ENCODE peak calls at places on chromosome 2, in eight cellular contexts. One of them, this sample, is unnamed.
A peak's percentile ranks its signal among the peaks of the same experiment; 100 is the strongest.

GRCh38 chr2:68689553-68690537 is 44.8 kb upstream of the ARHGAP25 start:
- DNase-seq in HepG2: no peak
- DNase-seq in breast epithelium: no peak
- DNase-seq in endothelial cell of umbilical vein: no peak
- DNase-seq in stomach: no peak
- DNase-seq in prostate gland: no peak
- DNase-seq in H1: no peak
- DNase-seq in K562: no peak
- DNase-seq in this sample: no peak

GRCh38 chr2:95062716-95063400 is 37.4 kb downstream of the MAL start:
- DNase-seq in HepG2: peak; percentile 32
- DNase-seq in breast epithelium: no peak
- DNase-seq in endothelial cell of umbilical vein: no peak
- DNase-seq in stomach: no peak
- DNase-seq in prostate gland: no peak
- DNase-seq in H1: no peak
- DNase-seq in K562: no peak
- DNase-seq in this sample: no peak

GRCh38 chr2:43019025-43019367 is 207.4 kb downstream of the ZFP36L2 start:
- DNase-seq in HepG2: no peak
- DNase-seq in breast epithelium: no peak
- DNase-seq in endothelial cell of umbilical vein: no peak
- DNase-seq in stomach: no peak
- DNase-seq in prostate gland: no peak
- DNase-seq in H1: no peak
- DNase-seq in K562: no peak
- DNase-seq in this sample: peak; percentile 2

GRCh38 chr2:169782513-169782912 is 16.2 kb upstream of the SSB start:
- DNase-seq in HepG2: no peak
- DNase-seq in breast epithelium: no peak
- DNase-seq in endothelial cell of umbilical vein: no peak
- DNase-seq in stomach: no peak
- DNase-seq in prostate gland: no peak
- DNase-seq in H1: no peak
- DNase-seq in K562: no peak
- DNase-seq in this sample: no peak

GRCh38 chr2:230868151-230868946 is 3.6 kb downstream of the ITM2C start:
- DNase-seq in HepG2: no peak
- DNase-seq in breast epithelium: no peak
- DNase-seq in endothelial cell of umbilical vein: no peak
- DNase-seq in stomach: peak; percentile 15
- DNase-seq in prostate gland: no peak
- DNase-seq in H1: peak; percentile 72
- DNase-seq in K562: no peak
- DNase-seq in this sample: peak; percentile 23

GRCh38 chr2:209431701-209432100 is 7.9 kb downstream of the MAP2 start:
- DNase-seq in HepG2: no peak
- DNase-seq in breast epithelium: peak; percentile 57
- DNase-seq in endothelial cell of umbilical vein: no peak
- DNase-seq in stomach: no peak
- DNase-seq in prostate gland: peak; percentile 18
- DNase-seq in H1: no peak
- DNase-seq in K562: no peak
- DNase-seq in this sample: no peak

GRCh38 chr2:122643725-122644329 is 888.4 kb downstream of the TSN start:
- DNase-seq in HepG2: no peak
- DNase-seq in breast epithelium: no peak
- DNase-seq in endothelial cell of umbilical vein: no peak
- DNase-seq in stomach: no peak
- DNase-seq in prostate gland: peak; percentile 58
- DNase-seq in H1: no peak
- DNase-seq in K562: no peak
- DNase-seq in this sample: no peak

GRCh38 chr2:171878481-171878993 is 15.5 kb downstream of the SLC25A12 start:
- DNase-seq in HepG2: peak; percentile 56
- DNase-seq in breast epithelium: no peak
- DNase-seq in endothelial cell of umbilical vein: peak; percentile 22
- DNase-seq in stomach: peak; percentile 29
- DNase-seq in prostate gland: peak; percentile 69
- DNase-seq in H1: no peak
- DNase-seq in K562: peak; percentile 77
- DNase-seq in this sample: no peak

GRCh38 chr2:153739394-153739793 is 132.3 kb upstream of the GALNT13 start:
- DNase-seq in HepG2: no peak
- DNase-seq in breast epithelium: no peak
- DNase-seq in endothelial cell of umbilical vein: no peak
- DNase-seq in stomach: no peak
- DNase-seq in prostate gland: no peak
- DNase-seq in H1: no peak
- DNase-seq in K562: no peak
- DNase-seq in this sample: no peak

GRCh38 chr2:35787302-35788031 is 568.1 kb upstream of the CRIM1 start:
- DNase-seq in HepG2: no peak
- DNase-seq in breast epithelium: no peak
- DNase-seq in endothelial cell of umbilical vein: peak; percentile 3
- DNase-seq in stomach: no peak
- DNase-seq in prostate gland: no peak
- DNase-seq in H1: no peak
- DNase-seq in K562: no peak
- DNase-seq in this sample: no peak

GRCh38 chr2:72694715-72695496 is 130.9 kb downstream of the EXOC6B start:
- DNase-seq in HepG2: peak; percentile 94
- DNase-seq in breast epithelium: no peak
- DNase-seq in endothelial cell of umbilical vein: peak; percentile 82
- DNase-seq in stomach: peak; percentile 47
- DNase-seq in prostate gland: no peak
- DNase-seq in H1: no peak
- DNase-seq in K562: peak; percentile 85
- DNase-seq in this sample: peak; percentile 40

GRCh38 chr2:205477016-205477705 is 205.1 kb upstream of the NRP2 start:
- DNase-seq in HepG2: no peak
- DNase-seq in breast epithelium: no peak
- DNase-seq in endothelial cell of umbilical vein: no peak
- DNase-seq in stomach: no peak
- DNase-seq in prostate gland: no peak
- DNase-seq in H1: no peak
- DNase-seq in K562: no peak
- DNase-seq in this sample: no peak

GRCh38 chr2:196742685-196743084 is 56.8 kb downstream of the GTF3C3 start:
- DNase-seq in HepG2: no peak
- DNase-seq in breast epithelium: no peak
- DNase-seq in endothelial cell of umbilical vein: no peak
- DNase-seq in stomach: no peak
- DNase-seq in prostate gland: no peak
- DNase-seq in H1: no peak
- DNase-seq in K562: no peak
- DNase-seq in this sample: no peak

GRCh38 chr2:219486424-219486959 is 12.2 kb upstream of the GMPPA start:
- DNase-seq in HepG2: no peak
- DNase-seq in breast epithelium: no peak
- DNase-seq in endothelial cell of umbilical vein: no peak
- DNase-seq in stomach: no peak
- DNase-seq in prostate gland: no peak
- DNase-seq in H1: no peak
- DNase-seq in K562: no peak
- DNase-seq in this sample: no peak

GRCh38 chr2:168603439-168603961 is 147.4 kb downstream of the CERS6 start:
- DNase-seq in HepG2: no peak
- DNase-seq in breast epithelium: no peak
- DNase-seq in endothelial cell of umbilical vein: no peak
- DNase-seq in stomach: no peak
- DNase-seq in prostate gland: no peak
- DNase-seq in H1: no peak
- DNase-seq in K562: no peak
- DNase-seq in this sample: no peak

GRCh38 chr2:28276076-28276618 is 116.5 kb upstream of the FOSL2 start:
- DNase-seq in HepG2: no peak
- DNase-seq in breast epithelium: no peak
- DNase-seq in endothelial cell of umbilical vein: peak; percentile 96
- DNase-seq in stomach: no peak
- DNase-seq in prostate gland: no peak
- DNase-seq in H1: no peak
- DNase-seq in K562: peak; percentile 58
- DNase-seq in this sample: no peak

GRCh38 chr2:96548558-96549465 is 12.3 kb downstream of the ARID5A start:
- DNase-seq in HepG2: no peak
- DNase-seq in breast epithelium: no peak
- DNase-seq in endothelial cell of umbilical vein: no peak
- DNase-seq in stomach: no peak
- DNase-seq in prostate gland: no peak
- DNase-seq in H1: no peak
- DNase-seq in K562: no peak
- DNase-seq in this sample: no peak

GRCh38 chr2:96546797-96547196 is 10.2 kb downstream of the ARID5A start:
- DNase-seq in HepG2: no peak
- DNase-seq in breast epithelium: no peak
- DNase-seq in endothelial cell of umbilical vein: no peak
- DNase-seq in stomach: no peak
- DNase-seq in prostate gland: no peak
- DNase-seq in H1: no peak
- DNase-seq in K562: no peak
- DNase-seq in this sample: no peak

GRCh38 chr2:96547751-96548161 is 11.2 kb downstream of the ARID5A start:
- DNase-seq in HepG2: no peak
- DNase-seq in breast epithelium: no peak
- DNase-seq in endothelial cell of umbilical vein: no peak
- DNase-seq in stomach: no peak
- DNase-seq in prostate gland: no peak
- DNase-seq in H1: peak; percentile 52
- DNase-seq in K562: no peak
- DNase-seq in this sample: peak; percentile 3

GRCh38 chr2:96547203-96547641 is 10.7 kb downstream of the ARID5A start:
- DNase-seq in HepG2: no peak
- DNase-seq in breast epithelium: no peak
- DNase-seq in endothelial cell of umbilical vein: no peak
- DNase-seq in stomach: no peak
- DNase-seq in prostate gland: no peak
- DNase-seq in H1: peak; percentile 74
- DNase-seq in K562: no peak
- DNase-seq in this sample: no peak

DNA sequence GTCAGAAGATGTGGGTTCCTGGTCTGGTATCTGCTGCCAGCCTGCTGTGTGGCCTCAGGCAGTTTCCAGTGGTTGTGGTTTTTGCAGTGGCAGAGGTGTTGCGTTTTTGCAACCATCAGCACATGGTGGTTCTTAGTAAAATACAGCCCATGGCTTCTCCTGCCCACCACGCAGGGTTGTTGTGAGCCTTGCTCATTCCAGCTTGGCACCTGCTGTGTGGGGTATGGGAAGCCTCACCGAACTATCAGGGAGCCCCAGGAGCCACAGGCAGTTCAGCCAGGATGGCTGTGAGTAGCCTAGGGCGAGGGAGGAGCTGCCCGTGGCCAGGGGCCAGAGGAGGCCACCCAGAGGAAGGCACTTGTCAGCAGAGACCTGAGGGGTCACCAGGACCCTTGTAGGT is 9.8 kb downstream of the ARID5A start:
- DNase-seq in HepG2: no peak
- DNase-seq in breast epithelium: no peak
- DNase-seq in endothelial cell of umbilical vein: no peak
- DNase-seq in stomach: no peak
- DNase-seq in prostate gland: no peak
- DNase-seq in H1: no peak
- DNase-seq in K562: no peak
- DNase-seq in this sample: no peak
- TF ChIP-seq POLR2AphosphoS5 in HepG2: no peak
- TF ChIP-seq POLR2AphosphoS5 in breast epithelium: no peak
- TF ChIP-seq POLR2AphosphoS5 in endothelial cell of umbilical vein: no peak
- TF ChIP-seq POLR2AphosphoS5 in stomach: no peak
- TF ChIP-seq POLR2AphosphoS5 in prostate gland: no peak
- TF ChIP-seq POLR2AphosphoS5 in H1: no peak
- TF ChIP-seq POLR2AphosphoS5 in K562: no peak
- TF ChIP-seq POLR2AphosphoS5 in this sample: no peak

GRCh38 chr2:8511868-8512612 is 169.8 kb upstream of the ID2 start:
- DNase-seq in HepG2: no peak
- DNase-seq in breast epithelium: no peak
- DNase-seq in endothelial cell of umbilical vein: no peak
- DNase-seq in stomach: no peak
- DNase-seq in prostate gland: no peak
- DNase-seq in H1: no peak
- DNase-seq in K562: peak; percentile 30
- DNase-seq in this sample: no peak
- H3K9me3 ChIP-seq in HepG2: no peaks in the 10 kb centered on the region
- H3K9me3 ChIP-seq in breast epithelium: peaks cover 8% of the 10 kb centered on the region
- H3K9me3 ChIP-seq in endothelial cell of umbilical vein: peaks cover 2% of the 10 kb centered on the region
- H3K9me3 ChIP-seq in stomach: peaks cover 14% of the 10 kb centered on the region
- H3K9me3 ChIP-seq in prostate gland: no peaks in the 10 kb centered on the region
- H3K9me3 ChIP-seq in H1: no peaks in the 10 kb centered on the region
- H3K9me3 ChIP-seq in K562: peaks cover 2% of the 10 kb centered on the region
- H3K9me3 ChIP-seq in this sample: no peaks in the 10 kb centered on the region

GRCh38 chr2:23789012-23789411 is 137.9 kb downstream of the ATAD2B start:
- DNase-seq in HepG2: peak; percentile 28
- DNase-seq in breast epithelium: no peak
- DNase-seq in endothelial cell of umbilical vein: no peak
- DNase-seq in stomach: no peak
- DNase-seq in prostate gland: no peak
- DNase-seq in H1: no peak
- DNase-seq in K562: no peak
- DNase-seq in this sample: no peak

GRCh38 chr2:23794234-23794633 is 132.7 kb downstream of the ATAD2B start:
- DNase-seq in HepG2: no peak
- DNase-seq in breast epithelium: no peak
- DNase-seq in endothelial cell of umbilical vein: no peak
- DNase-seq in stomach: no peak
- DNase-seq in prostate gland: no peak
- DNase-seq in H1: no peak
- DNase-seq in K562: no peak
- DNase-seq in this sample: no peak

GRCh38 chr2:23788100-23788499 is 138.8 kb downstream of the ATAD2B start:
- DNase-seq in HepG2: no peak
- DNase-seq in breast epithelium: no peak
- DNase-seq in endothelial cell of umbilical vein: no peak
- DNase-seq in stomach: no peak
- DNase-seq in prostate gland: no peak
- DNase-seq in H1: no peak
- DNase-seq in K562: peak; percentile 46
- DNase-seq in this sample: no peak

DNA sequence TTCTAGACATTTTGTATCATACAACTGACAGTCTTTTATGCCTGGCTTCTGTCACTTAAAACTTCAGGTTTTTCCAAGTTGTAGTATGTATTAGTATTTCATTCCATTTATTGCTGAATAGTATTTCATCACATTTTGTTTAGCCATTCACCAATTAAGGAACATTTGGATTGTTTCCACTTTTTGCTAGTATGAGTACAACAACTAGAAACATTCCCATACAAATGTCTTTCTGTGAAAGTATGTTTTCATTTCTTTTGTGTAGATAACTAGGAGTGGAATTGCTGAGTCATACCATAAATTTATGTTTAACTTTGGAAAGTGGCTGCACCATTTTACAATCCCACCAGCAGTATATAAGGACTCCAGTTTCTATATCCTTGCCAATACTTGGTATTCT is 135.9 kb downstream of the ATAD2B start:
- DNase-seq in HepG2: peak; percentile 6
- DNase-seq in breast epithelium: no peak
- DNase-seq in endothelial cell of umbilical vein: peak; percentile 75
- DNase-seq in stomach: no peak
- DNase-seq in prostate gland: no peak
- DNase-seq in H1: no peak
- DNase-seq in K562: peak; percentile 34
- DNase-seq in this sample: no peak
- TF ChIP-seq POLR2AphosphoS5 in HepG2: no peak
- TF ChIP-seq POLR2AphosphoS5 in breast epithelium: no peak
- TF ChIP-seq POLR2AphosphoS5 in endothelial cell of umbilical vein: no peak
- TF ChIP-seq POLR2AphosphoS5 in stomach: no peak
- TF ChIP-seq POLR2AphosphoS5 in prostate gland: no peak
- TF ChIP-seq POLR2AphosphoS5 in H1: no peak
- TF ChIP-seq POLR2AphosphoS5 in K562: no peak
- TF ChIP-seq POLR2AphosphoS5 in this sample: no peak

GRCh38 chr2:88144914-88145497 is 17.1 kb upstream of the FABP1 start:
- DNase-seq in HepG2: no peak
- DNase-seq in breast epithelium: no peak
- DNase-seq in endothelial cell of umbilical vein: no peak
- DNase-seq in stomach: no peak
- DNase-seq in prostate gland: no peak
- DNase-seq in H1: no peak
- DNase-seq in K562: no peak
- DNase-seq in this sample: peak; percentile 88
- H3K9me3 ChIP-seq in HepG2: peaks cover 46% of the 10 kb centered on the region
- H3K9me3 ChIP-seq in breast epithelium: no peaks in the 10 kb centered on the region
- H3K9me3 ChIP-seq in endothelial cell of umbilical vein: no peaks in the 10 kb centered on the region
- H3K9me3 ChIP-seq in stomach: peaks cover 29% of the 10 kb centered on the region
- H3K9me3 ChIP-seq in prostate gland: no peaks in the 10 kb centered on the region
- H3K9me3 ChIP-seq in H1: no peaks in the 10 kb centered on the region
- H3K9me3 ChIP-seq in K562: no peaks in the 10 kb centered on the region
- H3K9me3 ChIP-seq in this sample: peaks cover 13% of the 10 kb centered on the region

This sample was measured in transverse colon.